ENCODE peak calls at places on chromosomes 2 and 18, in eight cellular contexts. P is cardiac fibroblast; I is colonic mucosa; N is epithelial cell of proximal tubule; F is upper lobe of right lung; C is CD4-positive, alpha-beta memory T cell; S is adipocyte; Y is lung. X is an unnamed sample.

GRCh38 chr2:178452870-178453269 is 1.7 kb downstream of the PJVK start:
- DNase-seq in P (no peak), I (no peak), N (no peak), F (no peak), C (no peak), S (no peak), Y (no peak), X (no peak)

GRCh38 chr2:200367155-200367554 is 60.7 kb downstream of the SPATS2L start:
- DNase-seq in P (peak), I (no peak), N (peak), F (no peak), C (no peak), S (peak), Y (no peak), X (no peak)

GRCh38 chr2:23549821-23550535 is 165.0 kb downstream of the KLHL29 start:
- DNase-seq in P (peak), I (no peak), N (no peak), F (no peak), C (no peak), S (no peak), Y (no peak), X (no peak)

GRCh38 chr2:153557211-153557610 is 78.6 kb upstream of the RPRM start:
- DNase-seq in P (no peak), I (no peak), N (no peak), F (no peak), C (no peak), S (no peak), Y (no peak), X (no peak)

GRCh38 chr2:67930156-67930555 is 132.6 kb downstream of the C1D start:
- DNase-seq in P (no peak), I (no peak), N (no peak), F (no peak), C (no peak), S (no peak), Y (no peak), X (no peak)

GRCh38 chr2:16148632-16149348 is 208.4 kb downstream of the MYCN start:
- DNase-seq in P (no peak), I (no peak), N (no peak), F (no peak), C (no peak), S (no peak), Y (peak), X (no peak)

GRCh38 chr2:235842941-235843340 is 325.2 kb downstream of the GBX2 start:
- DNase-seq in P (no peak), I (no peak), N (no peak), F (no peak), C (no peak), S (no peak), Y (no peak), X (no peak)

GRCh38 chr2:132443106-132443505 is 26.5 kb downstream of the GPR39 start:
- DNase-seq in P (no peak), I (no peak), N (no peak), F (no peak), C (no peak), S (no peak), Y (no peak), X (no peak)

GRCh38 chr18:34342960-34343359 is 118.2 kb upstream of the NOL4 start:
- DNase-seq in P (no peak), I (no peak), N (peak), F (no peak), C (no peak), S (peak), Y (no peak), X (no peak)

GRCh38 chr18:21897811-21898210 is 157.2 kb downstream of the MIB1 start:
- DNase-seq in P (peak), I (peak), N (no peak), F (no peak), C (peak), S (peak), Y (peak), X (no peak)

GRCh38 chr2:15510552-15510951 is 50.6 kb downstream of the NBAS start:
- DNase-seq in P (no peak), I (no peak), N (no peak), F (no peak), C (no peak), S (no peak), Y (no peak), X (no peak)

GRCh38 chr2:65456074-65456473 is 23.7 kb upstream of the SPRED2 start:
- DNase-seq in P (no peak), I (no peak), N (peak), F (no peak), C (no peak), S (peak), Y (no peak), X (no peak)

GRCh38 chr2:89000235-89000634 is 308.8 kb downstream of the RPIA start:
- DNase-seq in P (no peak), I (no peak), N (no peak), F (no peak), C (no peak), S (no peak), Y (no peak), X (no peak)

GRCh38 chr2:41597672-41598071 is 450.1 kb upstream of the PKDCC start:
- DNase-seq in P (no peak), I (no peak), N (no peak), F (no peak), C (no peak), S (no peak), Y (no peak), X (no peak)

GRCh38 chr2:218513676-218514075 is 54.5 kb downstream of the USP37 start:
- DNase-seq in P (no peak), I (no peak), N (no peak), F (no peak), C (no peak), S (no peak), Y (no peak), X (no peak)

GRCh38 chr2:159615936-159616733 is at the start of gene BAZ2B:
- DNase-seq in P (peak), I (peak), N (peak), F (no peak), C (peak), S (peak), Y (peak), X (no peak)

GRCh38 chr2:7867858-7868257 is 814.0 kb upstream of the ID2 start:
- DNase-seq in P (no peak), I (no peak), N (no peak), F (no peak), C (no peak), S (no peak), Y (no peak), X (no peak)

GRCh38 chr2:33598472-33599174 is 476 bp downstream of the FAM98A start:
- DNase-seq in P (peak), I (peak), N (no peak), F (no peak), C (no peak), S (peak), Y (peak), X (no peak)

GRCh38 chr18:7921938-7922587 is 354.9 kb downstream of the PTPRM start:
- DNase-seq in P (peak), I (no peak), N (no peak), F (no peak), C (peak), S (peak), Y (no peak), X (no peak)

GRCh38 chr2:11562476-11562875 is 28.6 kb downstream of the GREB1 start:
- DNase-seq in P (no peak), I (no peak), N (no peak), F (peak), C (no peak), S (no peak), Y (no peak), X (no peak)

GRCh38 chr18:48894799-48895346 is 55.9 kb downstream of the SMAD7 start:
- DNase-seq in P (no peak), I (no peak), N (no peak), F (no peak), C (no peak), S (no peak), Y (no peak), X (no peak)

GRCh38 chr2:72112981-72113846 is 34.4 kb downstream of the CYP26B1 start:
- DNase-seq in P (no peak), I (peak), N (no peak), F (no peak), C (no peak), S (no peak), Y (peak), X (no peak)

GRCh38 chr18:58302811-58303210 is 258.8 kb downstream of the NEDD4L start:
- DNase-seq in P (no peak), I (no peak), N (no peak), F (no peak), C (no peak), S (no peak), Y (no peak), X (no peak)

GRCh38 chr18:63016270-63016669 is 300.9 kb downstream of the PHLPP1 start:
- DNase-seq in P (peak), I (peak), N (no peak), F (no peak), C (peak), S (peak), Y (peak), X (peak)

GRCh38 chr2:240852671-240853314 is 15.8 kb upstream of the AGXT start:
- DNase-seq in P (no peak), I (no peak), N (no peak), F (no peak), C (no peak), S (no peak), Y (no peak), X (no peak)

GRCh38 chr2:199861116-199861774 is 10.3 kb upstream of the FTCDNL1 start:
- DNase-seq in P (peak), I (no peak), N (peak), F (no peak), C (peak), S (peak), Y (no peak), X (no peak)

GRCh38 chr2:23446916-23447315 is 61.9 kb downstream of the KLHL29 start:
- DNase-seq in P (no peak), I (no peak), N (no peak), F (no peak), C (no peak), S (no peak), Y (no peak), X (no peak)

GRCh38 chr2:2765839-2766495 is 434.9 kb upstream of the MYT1L start:
- DNase-seq in P (no peak), I (no peak), N (no peak), F (peak), C (no peak), S (no peak), Y (no peak), X (no peak)

GRCh38 chr2:109320195-109320935 is 191.4 kb downstream of the SH3RF3 start:
- DNase-seq in P (no peak), I (no peak), N (no peak), F (no peak), C (no peak), S (no peak), Y (no peak), X (no peak)

GRCh38 chr2:188293601-188294482 is 2.2 kb downstream of the GULP1 start:
- DNase-seq in P (peak), I (peak), N (peak), F (peak), C (no peak), S (peak), Y (peak), X (peak)

GRCh38 chr18:51339866-51340265 is 142.4 kb upstream of the MEX3C start:
- DNase-seq in P (peak), I (no peak), N (no peak), F (no peak), C (no peak), S (no peak), Y (no peak), X (no peak)

GRCh38 chr2:236240228-236240990 is 23.8 kb downstream of the ASB18 start:
- DNase-seq in P (no peak), I (no peak), N (peak), F (no peak), C (no peak), S (peak), Y (no peak), X (no peak)

GRCh38 chr2:150232871-150233270 is 254.6 kb downstream of the RND3 start:
- DNase-seq in P (no peak), I (no peak), N (no peak), F (no peak), C (no peak), S (no peak), Y (no peak), X (no peak)

GRCh38 chr2:7674606-7675005 is 757.4 kb downstream of the RNF144A start:
- DNase-seq in P (no peak), I (no peak), N (no peak), F (no peak), C (no peak), S (no peak), Y (no peak), X (no peak)

GRCh38 chr2:26179446-26179907 is 6.6 kb downstream of the GAREM2 start:
- DNase-seq in P (no peak), I (no peak), N (no peak), F (no peak), C (no peak), S (no peak), Y (no peak), X (no peak)

GRCh38 chr2:66030553-66030952 is 404.4 kb upstream of the MEIS1 start:
- DNase-seq in P (no peak), I (no peak), N (no peak), F (no peak), C (no peak), S (no peak), Y (no peak), X (no peak)

GRCh38 chr2:134284119-134284670 is 30.3 kb downstream of the MGAT5 start:
- DNase-seq in P (no peak), I (no peak), N (no peak), F (no peak), C (no peak), S (peak), Y (no peak), X (no peak)

GRCh38 chr2:128781888-128782385 is 463.3 kb upstream of the HS6ST1 start:
- DNase-seq in P (no peak), I (no peak), N (no peak), F (peak), C (no peak), S (no peak), Y (peak), X (no peak)

GRCh38 chr2:201580486-201580885 is 62.8 kb downstream of the TMEM237 start:
- DNase-seq in P (peak), I (no peak), N (no peak), F (no peak), C (no peak), S (peak), Y (no peak), X (no peak)

GRCh38 chr2:85273732-85274731 is 53.8 kb downstream of the TGOLN2 start:
- DNase-seq in P (peak), I (no peak), N (no peak), F (no peak), C (no peak), S (peak), Y (no peak), X (no peak)
- H3K4me3 ChIP-seq in P (no peak), I (no peak), N (no peak), F (no peak), C (no peak), S (no peak), Y (no peak), X (no peak)

DNA sequence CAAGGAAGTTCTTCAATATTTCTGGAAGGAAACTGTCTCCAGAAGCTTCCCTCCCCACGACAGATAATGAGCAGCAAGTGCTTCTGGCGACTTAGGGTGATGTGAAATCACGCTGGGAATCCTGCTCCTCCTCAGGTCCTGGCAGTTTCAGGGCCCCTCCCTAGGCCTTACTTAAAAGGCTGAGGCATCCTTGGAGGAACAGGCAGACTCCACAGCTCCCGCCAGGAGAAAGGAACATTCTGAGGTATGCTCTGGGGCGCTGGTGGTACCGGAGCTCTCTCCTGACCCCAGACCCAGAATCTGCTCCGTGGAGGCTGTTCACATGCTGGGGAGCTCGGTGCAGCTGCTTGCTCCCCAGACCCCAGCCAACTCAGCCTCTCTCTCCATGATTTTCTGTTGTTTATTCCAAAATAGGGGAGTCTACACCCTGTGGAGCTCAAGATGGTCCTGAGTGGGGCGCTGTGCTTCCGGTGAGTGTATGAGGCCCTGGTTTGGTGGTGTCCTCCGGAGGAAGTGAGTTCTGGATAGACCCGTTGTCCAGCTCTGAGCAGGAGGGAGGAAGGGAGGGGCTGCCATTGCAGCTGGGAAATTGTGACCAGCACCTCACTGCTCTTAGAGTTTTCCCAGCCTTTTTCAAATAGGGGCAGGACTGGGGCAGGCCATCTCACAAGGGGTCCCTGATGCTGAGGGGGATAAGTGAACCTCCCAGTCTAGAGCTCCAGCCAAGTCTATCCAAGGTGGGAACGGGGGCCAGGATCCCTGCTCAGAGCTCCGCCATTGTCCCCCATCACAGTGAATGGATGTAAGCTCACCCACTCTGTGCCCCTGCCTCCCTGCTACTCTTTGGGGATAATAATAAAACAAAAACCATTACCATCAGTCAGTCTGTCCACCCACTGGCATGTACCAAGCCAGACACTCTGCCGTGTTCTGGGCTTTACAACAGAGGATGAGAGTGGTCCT is at the start of gene IL36RN:
- DNase-seq in P (no peak), I (peak), N (no peak), F (no peak), C (no peak), S (no peak), Y (peak), X (no peak)
- H3K4me3 ChIP-seq in P (no peak), I (no peak), N (no peak), F (no peak), C (no peak), S (no peak), Y (no peak), X (no peak)

DNA sequence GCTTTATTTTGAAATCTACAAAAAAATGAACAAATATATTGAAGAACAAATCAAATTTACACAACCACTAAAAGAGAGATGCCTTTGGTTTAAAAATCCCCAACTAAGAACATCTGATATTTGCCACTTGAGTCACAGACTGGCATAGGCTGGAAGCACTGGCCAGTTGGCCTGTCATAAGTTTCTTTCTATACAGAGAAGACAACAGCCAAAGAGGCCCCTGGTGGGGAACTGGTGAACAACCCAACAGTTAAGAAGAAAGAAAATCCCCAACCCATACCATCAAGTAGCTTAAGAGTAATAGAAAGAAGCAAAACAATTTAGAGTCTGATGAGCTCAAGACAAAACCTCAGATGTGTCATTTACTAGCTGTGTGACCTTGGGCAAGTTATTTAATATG is 45.5 kb downstream of the OSR1 start:
- DNase-seq in P (peak), I (no peak), N (no peak), F (no peak), C (no peak), S (peak), Y (no peak), X (no peak)
- H3K4me3 ChIP-seq in P (no peak), I (no peak), N (no peak), F (no peak), C (no peak), S (no peak), Y (no peak), X (no peak)

GRCh38 chr2:193505620-193506019 is 1310.9 kb upstream of the TMEFF2 start:
- DNase-seq in P (no peak), I (no peak), N (no peak), F (no peak), C (no peak), S (no peak), Y (no peak), X (no peak)

GRCh38 chr2:193506035-193506434 is 1311.3 kb upstream of the TMEFF2 start:
- DNase-seq in P (no peak), I (no peak), N (no peak), F (no peak), C (no peak), S (no peak), Y (no peak), X (no peak)

GRCh38 chr2:193496786-193497185 is 1302.1 kb upstream of the TMEFF2 start:
- DNase-seq in P (no peak), I (no peak), N (no peak), F (no peak), C (no peak), S (no peak), Y (no peak), X (no peak)

GRCh38 chr2:193502363-193503035 is 1307.8 kb upstream of the TMEFF2 start:
- DNase-seq in P (no peak), I (no peak), N (no peak), F (no peak), C (no peak), S (no peak), Y (no peak), X (no peak)
- H3K4me3 ChIP-seq in P (no peak), I (no peak), N (no peak), F (no peak), C (no peak), S (no peak), Y (no peak), X (no peak)

DNA sequence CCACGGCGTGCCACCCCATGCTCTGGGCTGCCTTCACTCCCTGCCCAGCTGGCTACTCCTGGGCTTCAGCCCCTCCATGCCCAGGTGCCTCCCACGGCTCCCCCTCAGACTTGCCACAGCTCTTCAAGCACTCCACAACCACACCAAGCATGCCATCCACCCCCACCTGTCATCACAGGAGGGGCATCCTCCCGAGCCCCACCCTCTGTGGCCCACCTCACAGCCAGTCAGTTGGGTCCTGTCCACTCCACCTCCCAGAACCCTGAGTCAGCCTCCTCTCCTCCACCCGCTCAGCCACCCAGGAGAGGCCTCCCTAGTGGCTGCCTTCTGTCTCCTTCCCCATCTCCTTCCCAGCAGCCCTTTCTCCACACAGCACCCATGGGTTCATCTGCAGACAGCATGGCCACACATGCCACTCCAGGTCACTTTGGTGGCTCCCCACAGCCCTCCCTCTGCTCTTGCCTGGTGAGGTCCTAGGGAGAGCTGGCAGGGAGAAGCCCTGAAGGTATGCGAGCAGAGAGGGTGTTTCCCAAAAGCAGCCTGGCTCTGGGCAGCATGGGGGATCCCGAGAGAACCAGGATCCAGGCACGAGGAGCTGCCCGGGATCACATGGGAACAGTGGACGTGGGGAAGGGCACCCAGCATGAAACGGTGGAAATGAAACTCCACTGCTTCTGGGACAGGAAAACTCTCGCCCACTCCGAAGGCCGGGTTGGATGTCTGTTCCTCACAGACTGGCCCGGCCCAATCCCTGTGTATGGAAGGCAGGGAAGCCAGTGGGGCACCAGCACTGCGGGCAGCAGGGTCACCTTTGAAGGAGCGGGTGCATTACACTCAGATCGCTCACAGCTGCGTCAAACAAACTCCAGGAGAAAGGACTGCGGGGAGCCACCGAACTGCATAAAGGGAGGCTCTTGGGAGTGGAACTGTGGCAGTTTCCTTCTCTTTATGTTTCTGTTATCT is 2.7 kb downstream of the LIMS2 start:
- DNase-seq in P (no peak), I (no peak), N (no peak), F (no peak), C (no peak), S (no peak), Y (no peak), X (no peak)
- H3K4me3 ChIP-seq in P (no peak), I (peak), N (no peak), F (peak), C (no peak), S (peak), Y (peak), X (no peak)

X was measured in LNCaP clone FGC.